ENCODE peak calls at places on chromosomes 2 and 18, in eight cellular contexts. One of them, this sample, is unnamed.

GRCh38 chr2:233713262-233713615 is 532 bp downstream of the UGT1A5 start:
- DNase-seq in RWPE1: no peak
- DNase-seq in astrocyte: no peak
- DNase-seq in NB4: no peak
- DNase-seq in choroid plexus epithelial cell: no peak
- DNase-seq in left ventricle myocardium inferior: no peak
- DNase-seq in fibroblast of the aortic adventitia: no peak
- DNase-seq in Calu3: no peak
- DNase-seq in this sample: no peak

GRCh38 chr18:13813271-13813849 is 10.6 kb upstream of the MC5R start:
- DNase-seq in RWPE1: peak
- DNase-seq in astrocyte: peak
- DNase-seq in NB4: peak
- DNase-seq in choroid plexus epithelial cell: peak
- DNase-seq in left ventricle myocardium inferior: peak
- DNase-seq in fibroblast of the aortic adventitia: peak
- DNase-seq in Calu3: peak
- DNase-seq in this sample: no peak

GRCh38 chr2:9740382-9741040 is 102.8 kb upstream of the TAF1B start:
- DNase-seq in RWPE1: no peak
- DNase-seq in astrocyte: no peak
- DNase-seq in NB4: no peak
- DNase-seq in choroid plexus epithelial cell: no peak
- DNase-seq in left ventricle myocardium inferior: no peak
- DNase-seq in fibroblast of the aortic adventitia: no peak
- DNase-seq in Calu3: no peak
- DNase-seq in this sample: no peak

GRCh38 chr2:165120740-165121467 is 82.9 kb downstream of the SCN3A start:
- DNase-seq in RWPE1: no peak
- DNase-seq in astrocyte: no peak
- DNase-seq in NB4: no peak
- DNase-seq in choroid plexus epithelial cell: no peak
- DNase-seq in left ventricle myocardium inferior: no peak
- DNase-seq in fibroblast of the aortic adventitia: peak
- DNase-seq in Calu3: no peak
- DNase-seq in this sample: no peak

GRCh38 chr2:235799281-235799680 is 305.4 kb downstream of the AGAP1 start:
- DNase-seq in RWPE1: no peak
- DNase-seq in astrocyte: no peak
- DNase-seq in NB4: no peak
- DNase-seq in choroid plexus epithelial cell: no peak
- DNase-seq in left ventricle myocardium inferior: no peak
- DNase-seq in fibroblast of the aortic adventitia: no peak
- DNase-seq in Calu3: no peak
- DNase-seq in this sample: no peak

GRCh38 chr2:68237404-68237803 is 14.9 kb downstream of the PPP3R1 start:
- DNase-seq in RWPE1: no peak
- DNase-seq in astrocyte: peak
- DNase-seq in NB4: no peak
- DNase-seq in choroid plexus epithelial cell: peak
- DNase-seq in left ventricle myocardium inferior: no peak
- DNase-seq in fibroblast of the aortic adventitia: peak
- DNase-seq in Calu3: no peak
- DNase-seq in this sample: no peak

GRCh38 chr2:147348886-147349285 is 495.9 kb upstream of the ACVR2A start:
- DNase-seq in RWPE1: no peak
- DNase-seq in astrocyte: no peak
- DNase-seq in NB4: no peak
- DNase-seq in choroid plexus epithelial cell: no peak
- DNase-seq in left ventricle myocardium inferior: no peak
- DNase-seq in fibroblast of the aortic adventitia: no peak
- DNase-seq in Calu3: no peak
- DNase-seq in this sample: no peak

GRCh38 chr2:16561676-16562075 is 104.0 kb downstream of the CYRIA start:
- DNase-seq in RWPE1: no peak
- DNase-seq in astrocyte: no peak
- DNase-seq in NB4: no peak
- DNase-seq in choroid plexus epithelial cell: no peak
- DNase-seq in left ventricle myocardium inferior: no peak
- DNase-seq in fibroblast of the aortic adventitia: no peak
- DNase-seq in Calu3: no peak
- DNase-seq in this sample: no peak

GRCh38 chr2:110215566-110216158 is 3.3 kb upstream of the MTLN start:
- DNase-seq in RWPE1: no peak
- DNase-seq in astrocyte: no peak
- DNase-seq in NB4: no peak
- DNase-seq in choroid plexus epithelial cell: no peak
- DNase-seq in left ventricle myocardium inferior: no peak
- DNase-seq in fibroblast of the aortic adventitia: no peak
- DNase-seq in Calu3: no peak
- DNase-seq in this sample: no peak

GRCh38 chr2:227890495-227891079 is 19.2 kb downstream of the DAW1 start:
- DNase-seq in RWPE1: peak
- DNase-seq in astrocyte: peak
- DNase-seq in NB4: peak
- DNase-seq in choroid plexus epithelial cell: peak
- DNase-seq in left ventricle myocardium inferior: no peak
- DNase-seq in fibroblast of the aortic adventitia: peak
- DNase-seq in Calu3: no peak
- DNase-seq in this sample: no peak

GRCh38 chr2:127197475-127198385 is 22.4 kb downstream of the CYP27C1 start:
- DNase-seq in RWPE1: peak
- DNase-seq in astrocyte: peak
- DNase-seq in NB4: peak
- DNase-seq in choroid plexus epithelial cell: peak
- DNase-seq in left ventricle myocardium inferior: peak
- DNase-seq in fibroblast of the aortic adventitia: peak
- DNase-seq in Calu3: peak
- DNase-seq in this sample: no peak

GRCh38 chr2:121297217-121297830 is 12.3 kb upstream of the TFCP2L1 start:
- DNase-seq in RWPE1: peak
- DNase-seq in astrocyte: peak
- DNase-seq in NB4: peak
- DNase-seq in choroid plexus epithelial cell: peak
- DNase-seq in left ventricle myocardium inferior: no peak
- DNase-seq in fibroblast of the aortic adventitia: peak
- DNase-seq in Calu3: peak
- DNase-seq in this sample: no peak

GRCh38 chr2:45450633-45451032 is 160.4 kb downstream of the SRBD1 start:
- DNase-seq in RWPE1: no peak
- DNase-seq in astrocyte: no peak
- DNase-seq in NB4: no peak
- DNase-seq in choroid plexus epithelial cell: no peak
- DNase-seq in left ventricle myocardium inferior: no peak
- DNase-seq in fibroblast of the aortic adventitia: no peak
- DNase-seq in Calu3: no peak
- DNase-seq in this sample: no peak

GRCh38 chr2:176729706-176730569 is 460.7 kb downstream of the MTX2 start:
- DNase-seq in RWPE1: no peak
- DNase-seq in astrocyte: peak
- DNase-seq in NB4: no peak
- DNase-seq in choroid plexus epithelial cell: peak
- DNase-seq in left ventricle myocardium inferior: peak
- DNase-seq in fibroblast of the aortic adventitia: peak
- DNase-seq in Calu3: peak
- DNase-seq in this sample: no peak

GRCh38 chr18:70289351-70290330 is 796 bp downstream of the SOCS6 start:
- DNase-seq in RWPE1: peak
- DNase-seq in astrocyte: no peak
- DNase-seq in NB4: peak
- DNase-seq in choroid plexus epithelial cell: peak
- DNase-seq in left ventricle myocardium inferior: peak
- DNase-seq in fibroblast of the aortic adventitia: peak
- DNase-seq in Calu3: peak
- DNase-seq in this sample: no peak

GRCh38 chr18:61664413-61665084 is 228.3 kb downstream of the RNF152 start:
- DNase-seq in RWPE1: no peak
- DNase-seq in astrocyte: no peak
- DNase-seq in NB4: no peak
- DNase-seq in choroid plexus epithelial cell: no peak
- DNase-seq in left ventricle myocardium inferior: no peak
- DNase-seq in fibroblast of the aortic adventitia: no peak
- DNase-seq in Calu3: no peak
- DNase-seq in this sample: no peak

GRCh38 chr2:181848356-181848876 is 43.1 kb upstream of the ITPRID2 start:
- DNase-seq in RWPE1: no peak
- DNase-seq in astrocyte: peak
- DNase-seq in NB4: peak
- DNase-seq in choroid plexus epithelial cell: no peak
- DNase-seq in left ventricle myocardium inferior: no peak
- DNase-seq in fibroblast of the aortic adventitia: no peak
- DNase-seq in Calu3: no peak
- DNase-seq in this sample: no peak

GRCh38 chr2:200966770-200967169 is 3.3 kb upstream of the ORC2 start:
- DNase-seq in RWPE1: peak
- DNase-seq in astrocyte: peak
- DNase-seq in NB4: peak
- DNase-seq in choroid plexus epithelial cell: peak
- DNase-seq in left ventricle myocardium inferior: no peak
- DNase-seq in fibroblast of the aortic adventitia: peak
- DNase-seq in Calu3: peak
- DNase-seq in this sample: no peak

GRCh38 chr2:222208010-222208690 is 90.6 kb downstream of the PAX3 start:
- DNase-seq in RWPE1: no peak
- DNase-seq in astrocyte: peak
- DNase-seq in NB4: no peak
- DNase-seq in choroid plexus epithelial cell: no peak
- DNase-seq in left ventricle myocardium inferior: no peak
- DNase-seq in fibroblast of the aortic adventitia: no peak
- DNase-seq in Calu3: no peak
- DNase-seq in this sample: no peak

GRCh38 chr18:9951022-9951859 is 37.4 kb downstream of the VAPA start:
- DNase-seq in RWPE1: peak
- DNase-seq in astrocyte: peak
- DNase-seq in NB4: peak
- DNase-seq in choroid plexus epithelial cell: peak
- DNase-seq in left ventricle myocardium inferior: no peak
- DNase-seq in fibroblast of the aortic adventitia: peak
- DNase-seq in Calu3: peak
- DNase-seq in this sample: no peak

GRCh38 chr2:29420999-29421856 is 306.0 kb downstream of the CLIP4 start:
- DNase-seq in RWPE1: no peak
- DNase-seq in astrocyte: no peak
- DNase-seq in NB4: no peak
- DNase-seq in choroid plexus epithelial cell: peak
- DNase-seq in left ventricle myocardium inferior: no peak
- DNase-seq in fibroblast of the aortic adventitia: no peak
- DNase-seq in Calu3: no peak
- DNase-seq in this sample: no peak

GRCh38 chr2:230140667-230141066 is 71.9 kb upstream of the SLC16A14 start:
- DNase-seq in RWPE1: no peak
- DNase-seq in astrocyte: no peak
- DNase-seq in NB4: no peak
- DNase-seq in choroid plexus epithelial cell: no peak
- DNase-seq in left ventricle myocardium inferior: no peak
- DNase-seq in fibroblast of the aortic adventitia: no peak
- DNase-seq in Calu3: no peak
- DNase-seq in this sample: no peak

DNA sequence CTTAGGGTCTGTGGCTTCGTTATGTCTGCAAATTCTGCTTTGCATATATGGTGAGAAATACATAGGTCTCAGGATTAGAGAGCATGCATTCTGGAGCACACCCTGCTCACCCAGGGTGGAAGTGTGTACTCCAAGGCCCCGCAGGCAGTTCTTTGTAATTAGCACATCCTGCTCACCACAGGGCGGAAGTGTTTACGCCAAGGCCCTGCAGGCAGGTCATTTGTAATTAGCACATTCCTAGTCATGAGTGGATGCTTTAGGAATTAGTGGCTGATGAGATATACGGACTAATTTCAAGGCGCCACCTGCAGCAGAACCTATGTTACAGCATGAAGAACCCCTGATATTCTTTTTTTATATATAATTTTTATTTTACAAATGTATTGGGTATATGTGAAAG is 4.2 kb downstream of the ALLC start:
- DNase-seq in RWPE1: no peak
- DNase-seq in astrocyte: no peak
- DNase-seq in NB4: peak
- DNase-seq in choroid plexus epithelial cell: no peak
- DNase-seq in left ventricle myocardium inferior: no peak
- DNase-seq in fibroblast of the aortic adventitia: no peak
- DNase-seq in Calu3: no peak
- DNase-seq in this sample: no peak
- TF ChIP-seq CTCF in RWPE1: no peak
- TF ChIP-seq CTCF in astrocyte: no peak
- TF ChIP-seq CTCF in NB4: peak
- TF ChIP-seq CTCF in choroid plexus epithelial cell: peak
- TF ChIP-seq CTCF in left ventricle myocardium inferior: no peak
- TF ChIP-seq CTCF in fibroblast of the aortic adventitia: no peak
- TF ChIP-seq CTCF in Calu3: no peak
- TF ChIP-seq CTCF in this sample: peak

GRCh38 chr2:55771612-55772011 is 78.0 kb upstream of the PNPT1 start:
- DNase-seq in RWPE1: peak
- DNase-seq in astrocyte: peak
- DNase-seq in NB4: peak
- DNase-seq in choroid plexus epithelial cell: peak
- DNase-seq in left ventricle myocardium inferior: no peak
- DNase-seq in fibroblast of the aortic adventitia: peak
- DNase-seq in Calu3: no peak
- DNase-seq in this sample: no peak
- TF ChIP-seq CTCF in RWPE1: peak
- TF ChIP-seq CTCF in astrocyte: peak
- TF ChIP-seq CTCF in NB4: no peak
- TF ChIP-seq CTCF in choroid plexus epithelial cell: peak
- TF ChIP-seq CTCF in left ventricle myocardium inferior: peak
- TF ChIP-seq CTCF in fibroblast of the aortic adventitia: peak
- TF ChIP-seq CTCF in Calu3: peak
- TF ChIP-seq CTCF in this sample: peak

DNA sequence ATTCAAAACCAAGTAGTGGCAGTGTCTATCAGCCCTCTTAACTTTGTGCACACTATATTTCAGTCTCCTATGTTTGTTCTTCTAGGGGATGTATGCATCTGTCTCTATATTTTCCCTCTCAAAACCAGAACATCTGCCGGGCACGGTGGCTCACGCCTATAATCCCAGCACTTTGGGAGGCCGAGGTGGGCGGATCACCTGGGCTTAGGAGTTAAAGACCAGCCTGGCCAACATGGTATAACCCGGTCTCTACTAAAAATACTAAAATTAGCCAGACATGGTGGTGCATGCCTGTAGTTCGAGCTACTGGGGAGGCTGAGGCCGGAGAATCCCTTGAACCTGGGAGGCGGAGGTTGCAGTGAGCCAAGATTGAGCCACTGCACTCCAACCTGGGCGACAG is 9.9 kb upstream of the GAREM2 start:
- DNase-seq in RWPE1: no peak
- DNase-seq in astrocyte: no peak
- DNase-seq in NB4: no peak
- DNase-seq in choroid plexus epithelial cell: no peak
- DNase-seq in left ventricle myocardium inferior: no peak
- DNase-seq in fibroblast of the aortic adventitia: no peak
- DNase-seq in Calu3: no peak
- DNase-seq in this sample: no peak
- TF ChIP-seq CTCF in RWPE1: no peak
- TF ChIP-seq CTCF in astrocyte: no peak
- TF ChIP-seq CTCF in NB4: no peak
- TF ChIP-seq CTCF in choroid plexus epithelial cell: no peak
- TF ChIP-seq CTCF in left ventricle myocardium inferior: no peak
- TF ChIP-seq CTCF in fibroblast of the aortic adventitia: no peak
- TF ChIP-seq CTCF in Calu3: no peak
- TF ChIP-seq CTCF in this sample: no peak

GRCh38 chr2:4992226-4992625 is 700.0 kb upstream of the SOX11 start:
- DNase-seq in RWPE1: no peak
- DNase-seq in astrocyte: no peak
- DNase-seq in NB4: no peak
- DNase-seq in choroid plexus epithelial cell: peak
- DNase-seq in left ventricle myocardium inferior: no peak
- DNase-seq in fibroblast of the aortic adventitia: no peak
- DNase-seq in Calu3: no peak
- DNase-seq in this sample: no peak

GRCh38 chr2:4995466-4995865 is 696.7 kb upstream of the SOX11 start:
- DNase-seq in RWPE1: no peak
- DNase-seq in astrocyte: no peak
- DNase-seq in NB4: peak
- DNase-seq in choroid plexus epithelial cell: no peak
- DNase-seq in left ventricle myocardium inferior: no peak
- DNase-seq in fibroblast of the aortic adventitia: no peak
- DNase-seq in Calu3: no peak
- DNase-seq in this sample: no peak
- TF ChIP-seq CTCF in RWPE1: no peak
- TF ChIP-seq CTCF in astrocyte: no peak
- TF ChIP-seq CTCF in NB4: no peak
- TF ChIP-seq CTCF in choroid plexus epithelial cell: peak
- TF ChIP-seq CTCF in left ventricle myocardium inferior: no peak
- TF ChIP-seq CTCF in fibroblast of the aortic adventitia: no peak
- TF ChIP-seq CTCF in Calu3: no peak
- TF ChIP-seq CTCF in this sample: no peak